ENCODE peak calls at places on chromosomes 2 and 18, in six cellular contexts. F, U, W, E, H and K are unnamed samples.

GRCh38 chr2:236237468-236238190 is 26.6 kb downstream of the ASB18 start:
- DNase-seq in F (no peak), U (no peak), W (no peak), E (no peak), H (no peak), K (peak)

GRCh38 chr18:45291616-45292612 is 323.4 kb upstream of the SLC14A2 start:
- DNase-seq in F (no peak), U (no peak), W (peak), E (no peak), H (no peak), K (no peak)

GRCh38 chr18:49899647-49900330 is 86.5 kb upstream of the ACAA2 start:
- DNase-seq in F (peak), U (peak), W (no peak), E (no peak), H (no peak), K (no peak)

GRCh38 chr2:63587814-63588384 is 378 bp downstream of the WDPCP start:
- DNase-seq in F (no peak), U (no peak), W (no peak), E (no peak), H (no peak), K (no peak)

GRCh38 chr2:136058951-136059530 is 58.9 kb downstream of the CXCR4 start:
- DNase-seq in F (no peak), U (peak), W (no peak), E (no peak), H (no peak), K (no peak)

GRCh38 chr18:3305933-3306332 is 44.0 kb downstream of the MYL12B start:
- DNase-seq in F (no peak), U (no peak), W (peak), E (no peak), H (no peak), K (no peak)

GRCh38 chr18:32629292-32629691 is 143.5 kb downstream of the KLHL14 start:
- DNase-seq in F (no peak), U (no peak), W (no peak), E (no peak), H (no peak), K (no peak)

GRCh38 chr18:25467226-25468065 is 115.5 kb upstream of the ZNF521 start:
- DNase-seq in F (no peak), U (no peak), W (no peak), E (no peak), H (no peak), K (peak)

GRCh38 chr2:232761301-232761907 is 15.0 kb downstream of the KCNJ13 start:
- DNase-seq in F (peak), U (peak), W (peak), E (peak), H (no peak), K (no peak)

GRCh38 chr2:232120911-232121310 is 159.4 kb downstream of the DIS3L2 start:
- DNase-seq in F (no peak), U (no peak), W (no peak), E (no peak), H (no peak), K (no peak)

GRCh38 chr18:5195656-5196055 is 1.4 kb downstream of the AKAIN1 start:
- DNase-seq in F (no peak), U (no peak), W (no peak), E (no peak), H (no peak), K (no peak)

GRCh38 chr2:1884933-1885580 is 140.7 kb upstream of the PXDN start:
- DNase-seq in F (no peak), U (no peak), W (peak), E (no peak), H (no peak), K (peak)

GRCh38 chr2:132772344-132772743 is 102.3 kb upstream of the LYPD1 start:
- DNase-seq in F (no peak), U (no peak), W (no peak), E (no peak), H (no peak), K (no peak)

GRCh38 chr2:180907731-180908130 is 72.7 kb upstream of the UBE2E3 start:
- DNase-seq in F (no peak), U (no peak), W (peak), E (no peak), H (no peak), K (no peak)

GRCh38 chr2:158713523-158714138 is 81.5 kb upstream of the DAPL1 start:
- DNase-seq in F (no peak), U (no peak), W (no peak), E (no peak), H (no peak), K (no peak)

GRCh38 chr2:65300772-65301711 is 73.4 kb downstream of the ACTR2 start:
- DNase-seq in F (no peak), U (peak), W (peak), E (no peak), H (peak), K (peak)

GRCh38 chr2:122960727-122961641 is 1064.1 kb upstream of the CNTNAP5 start:
- DNase-seq in F (no peak), U (no peak), W (peak), E (no peak), H (no peak), K (no peak)

GRCh38 chr18:59571953-59572352 is 125.3 kb downstream of the CCBE1 start:
- DNase-seq in F (no peak), U (no peak), W (no peak), E (no peak), H (no peak), K (no peak)

GRCh38 chr2:154804451-154804850 is 106.0 kb downstream of the KCNJ3 start:
- DNase-seq in F (no peak), U (no peak), W (no peak), E (no peak), H (no peak), K (no peak)

GRCh38 chr2:9594361-9595063 is 36.3 kb downstream of the YWHAQ start:
- DNase-seq in F (no peak), U (no peak), W (peak), E (peak), H (no peak), K (no peak)

GRCh38 chr2:177403822-177404221 is 11.2 kb downstream of the AGPS start:
- DNase-seq in F (no peak), U (no peak), W (peak), E (no peak), H (no peak), K (no peak)

GRCh38 chr2:177397501-177398289 is 5.1 kb downstream of the AGPS start:
- DNase-seq in F (no peak), U (no peak), W (peak), E (no peak), H (peak), K (no peak)

GRCh38 chr2:177398290-177398683 is 5.7 kb downstream of the AGPS start:
- DNase-seq in F (no peak), U (no peak), W (no peak), E (no peak), H (no peak), K (no peak)

GRCh38 chr2:177399376-177399775 is 6.8 kb downstream of the AGPS start:
- DNase-seq in F (no peak), U (no peak), W (no peak), E (no peak), H (no peak), K (no peak)

GRCh38 chr2:177400337-177400923 is 7.9 kb downstream of the AGPS start:
- DNase-seq in F (no peak), U (no peak), W (no peak), E (no peak), H (no peak), K (no peak)
- H3K4me3 ChIP-seq in F (no peak), U (no peak), W (no peak), E (no peak), H (no peak), K (no peak)

GRCh38 chr18:51017140-51017874 is 12.7 kb upstream of the SMAD4 start:
- DNase-seq in F (no peak), U (no peak), W (no peak), E (no peak), H (no peak), K (no peak)
- H3K4me3 ChIP-seq in F (no peak), U (no peak), W (no peak), E (no peak), H (no peak), K (no peak)

DNA sequence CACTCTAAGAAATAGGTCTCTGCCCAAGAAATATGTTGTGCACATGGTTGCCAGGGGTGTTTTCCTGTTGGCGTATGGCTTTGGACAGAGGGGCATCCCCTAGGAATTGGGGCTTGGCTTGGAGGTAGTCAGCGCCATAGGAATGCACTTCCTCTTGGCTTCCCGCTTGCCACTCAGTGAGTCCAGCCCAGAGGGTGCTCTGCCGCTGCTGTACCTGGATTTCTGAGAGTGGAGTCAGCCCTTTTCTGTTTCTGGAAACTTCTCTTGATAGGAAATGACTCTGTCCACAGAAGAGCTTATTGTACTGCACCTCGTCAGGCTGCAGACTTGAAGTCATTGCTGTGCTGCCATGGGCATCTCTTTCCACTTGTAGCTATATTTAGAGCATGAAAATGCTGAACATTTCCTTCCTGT is 116.7 kb upstream of the MGAT5 start:
- DNase-seq in F (no peak), U (peak), W (peak), E (no peak), H (no peak), K (peak)
- H3K4me3 ChIP-seq in F (no peak), U (peak), W (no peak), E (no peak), H (no peak), K (peak)

DNA sequence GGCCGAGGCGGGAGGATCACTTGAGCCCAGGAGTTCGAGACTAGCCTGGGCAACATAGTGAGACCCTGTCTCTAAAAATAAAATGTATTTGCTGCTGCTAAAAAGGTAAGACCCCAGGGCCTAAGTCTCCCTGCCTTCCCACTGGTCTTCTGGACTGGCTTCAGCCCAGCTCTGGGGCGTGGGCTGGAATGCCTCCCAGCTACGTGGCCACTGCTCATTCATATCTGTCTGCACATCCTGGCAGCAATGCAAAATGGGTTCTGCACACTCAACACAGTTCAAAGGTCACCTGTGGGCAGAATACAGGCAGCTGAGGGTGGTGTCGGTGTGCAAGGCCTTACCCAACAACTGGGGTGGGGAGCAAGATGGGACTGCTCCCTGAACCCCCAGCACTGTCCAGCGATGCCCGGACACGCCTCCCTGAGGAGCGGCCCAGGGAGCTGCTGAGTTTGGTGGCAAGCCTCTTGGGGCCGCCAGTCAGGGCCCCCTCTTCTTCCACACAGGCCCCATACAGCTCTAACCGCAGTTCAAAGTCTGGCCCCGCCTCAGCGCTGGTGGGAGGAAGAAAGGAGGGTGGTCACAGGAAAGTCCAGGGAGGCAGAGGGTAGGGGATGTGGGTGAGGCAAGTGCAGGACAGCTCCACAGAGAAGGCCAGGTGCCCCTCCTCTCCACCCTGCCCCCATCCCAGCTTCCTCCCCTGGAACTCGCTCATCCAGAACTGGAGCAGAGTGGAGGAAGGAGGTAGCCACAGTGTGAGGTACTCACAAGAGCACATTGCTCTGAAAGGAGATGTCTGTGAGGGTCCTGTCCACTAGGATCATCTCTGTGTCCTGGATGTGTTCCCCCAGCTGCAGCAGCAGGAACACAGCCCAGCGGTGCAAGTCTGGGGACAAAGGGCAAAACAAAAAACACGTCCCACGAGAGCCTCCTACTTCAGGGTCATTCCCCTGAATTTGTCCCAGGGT is 8.2 kb downstream of the WDR54 start:
- DNase-seq in F (no peak), U (no peak), W (no peak), E (no peak), H (no peak), K (no peak)
- H3K4me3 ChIP-seq in F (no peak), U (no peak), W (no peak), E (no peak), H (no peak), K (no peak)

GRCh38 chr2:11337909-11338308 is 6.5 kb downstream of the ROCK2 start:
- DNase-seq in F (no peak), U (no peak), W (no peak), E (no peak), H (no peak), K (no peak)
- H3K4me3 ChIP-seq in F (no peak), U (no peak), W (no peak), E (no peak), H (no peak), K (no peak)

DNA sequence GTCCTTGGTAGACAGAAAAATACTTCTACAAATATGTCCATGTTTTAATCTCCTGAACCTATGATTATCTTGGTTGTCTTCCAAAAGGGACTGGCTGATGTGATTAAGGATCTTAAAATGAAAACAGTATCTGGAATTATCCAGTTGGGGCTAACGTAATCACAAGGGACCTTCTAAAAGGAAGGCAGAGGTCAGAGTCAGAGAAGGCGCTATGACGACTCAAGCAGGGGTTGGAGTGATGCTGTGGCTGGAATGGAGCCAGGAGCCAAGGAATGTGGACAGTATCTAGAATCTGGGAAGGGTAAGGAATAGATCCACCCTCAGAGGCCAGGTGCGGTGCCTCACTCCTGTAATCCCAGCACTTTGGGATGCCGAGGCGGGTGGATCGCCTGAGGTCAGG is 4.2 kb upstream of the USP14 start:
- DNase-seq in F (no peak), U (no peak), W (no peak), E (no peak), H (no peak), K (no peak)
- H3K4me3 ChIP-seq in F (no peak), U (no peak), W (no peak), E (no peak), H (no peak), K (no peak)

DNA sequence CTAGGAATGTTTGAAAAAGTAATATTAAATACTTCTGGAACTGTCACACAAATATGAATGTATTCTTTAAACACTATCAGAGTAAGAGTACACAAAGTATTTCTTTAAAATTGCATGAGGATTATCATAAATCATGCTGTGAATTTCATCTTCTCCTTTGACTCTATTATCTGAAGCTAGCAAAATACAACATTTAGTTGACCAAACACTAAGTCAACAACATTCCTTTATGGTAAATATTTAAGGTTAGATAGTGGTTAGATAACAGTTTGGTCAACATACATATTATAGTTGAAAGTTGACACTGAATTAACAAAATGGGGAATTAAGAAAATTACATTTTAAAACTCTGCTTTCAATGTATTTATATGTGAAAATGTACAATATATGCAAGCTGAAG is 72.1 kb upstream of the GRB14 start:
- DNase-seq in F (no peak), U (no peak), W (no peak), E (no peak), H (no peak), K (no peak)
- H3K4me3 ChIP-seq in F (no peak), U (no peak), W (no peak), E (no peak), H (no peak), K (no peak)

DNA sequence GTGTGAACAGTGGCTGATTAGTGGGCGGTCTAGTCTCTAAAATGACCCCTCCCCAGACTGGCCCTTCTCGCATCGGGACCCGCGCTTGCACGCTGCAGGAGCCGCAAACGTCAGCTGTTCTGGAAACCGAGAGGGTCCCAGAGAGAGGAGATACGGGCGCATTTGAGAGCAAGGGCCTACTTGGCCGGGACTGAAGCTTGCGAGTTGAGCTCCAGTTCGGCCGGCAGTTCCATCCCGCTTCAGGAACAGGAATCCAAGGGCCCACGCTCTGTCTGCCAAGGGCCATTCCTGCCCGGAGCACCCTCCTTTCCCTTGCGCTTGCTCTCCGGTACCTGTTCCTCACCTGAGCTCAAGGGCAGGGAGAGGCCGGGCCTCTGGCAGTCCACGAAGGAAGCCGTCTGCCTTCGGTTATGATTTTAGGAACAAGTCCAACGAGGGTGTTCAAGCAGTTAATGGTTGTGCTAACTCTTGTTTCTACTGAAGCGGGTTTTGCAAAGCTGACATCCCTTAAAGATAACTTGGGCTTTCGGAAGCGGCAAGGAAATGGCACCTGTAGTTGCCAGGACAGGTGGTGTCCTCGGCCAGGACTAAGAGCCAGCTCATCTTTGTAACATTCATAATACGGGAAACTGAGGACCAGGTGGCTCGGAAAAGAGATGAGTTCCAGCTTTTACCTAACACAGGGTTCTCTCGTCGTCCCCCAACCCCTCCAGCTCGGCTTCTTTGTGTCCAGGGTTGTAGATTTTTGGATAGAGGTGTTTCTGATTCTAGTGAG is 3.9 kb upstream of the DLX1 start:
- DNase-seq in F (no peak), U (no peak), W (no peak), E (no peak), H (no peak), K (no peak)
- H3K4me3 ChIP-seq in F (no peak), U (no peak), W (no peak), E (no peak), H (no peak), K (no peak)

GRCh38 chr2:239203443-239204142 is 197.2 kb downstream of the HDAC4 start:
- DNase-seq in F (no peak), U (no peak), W (no peak), E (no peak), H (no peak), K (peak)
- H3K4me3 ChIP-seq in F (no peak), U (no peak), W (no peak), E (no peak), H (no peak), K (no peak)

GRCh38 chr2:160388464-160389263 is 104.9 kb downstream of the RBMS1 start:
- DNase-seq in F (no peak), U (no peak), W (no peak), E (no peak), H (no peak), K (no peak)
- H3K4me3 ChIP-seq in F (no peak), U (no peak), W (no peak), E (no peak), H (no peak), K (no peak)